ENCODE peak calls at places on chromosomes 13 and 19, in ten cellular contexts. H, G, C, E, S, F, N, A, R and V are unnamed samples.

GRCh38 chr19:51246153-51246552 is 4.7 kb upstream of the SIGLECL1 start:
- DNase-seq in A (no peak), S (peak), G (no peak), F (no peak), N (no peak), C (no peak), E (no peak), R (no peak), H (no peak), V (no peak)

GRCh38 chr13:105838231-105838630 is 697.2 kb downstream of the EFNB2 start:
- DNase-seq in S (no peak), A (no peak), F (no peak), R (no peak), N (no peak), C (no peak), E (no peak), G (no peak), H (no peak), V (no peak)

GRCh38 chr13:45996631-45997030 is 55.9 kb downstream of the ZC3H13 start:
- DNase-seq in A (no peak), R (no peak), C (no peak), F (no peak), E (no peak), G (no peak), S (no peak), N (no peak), H (no peak), V (no peak)

GRCh38 chr13:113879506-113880360 is 15.9 kb upstream of the GAS6 start:
- DNase-seq in S (no peak), N (no peak), A (no peak), F (no peak), G (no peak), H (no peak), R (no peak), C (no peak), E (no peak), V (no peak)

GRCh38 chr13:112726018-112726767 is 36.4 kb downstream of the ATP11A start:
- DNase-seq in N (no peak), F (no peak), R (no peak), S (no peak), A (no peak), G (no peak), E (no peak), H (no peak), C (no peak), V (no peak)

GRCh38 chr19:610801-611505 is 21.3 kb downstream of the HCN2 start:
- DNase-seq in C (no peak), G (peak), N (no peak), A (no peak), E (no peak), S (peak), R (peak), H (no peak), F (peak), V (no peak)

GRCh38 chr13:38783992-38784875 is 97.4 kb downstream of the FREM2 start:
- DNase-seq in H (no peak), E (no peak), S (no peak), R (no peak), N (no peak), A (no peak), G (no peak), F (peak), C (no peak), V (no peak)

GRCh38 chr13:56351041-56351440 is 789.7 kb upstream of the PRR20A start:
- DNase-seq in H (no peak), A (no peak), E (no peak), N (no peak), F (no peak), C (no peak), R (no peak), G (no peak), S (no peak), V (no peak)

GRCh38 chr19:5316138-5316537 is 24.5 kb downstream of the PTPRS start:
- DNase-seq in E (no peak), G (no peak), C (no peak), R (no peak), F (no peak), S (no peak), H (no peak), A (no peak), N (no peak), V (no peak)

GRCh38 chr13:108561152-108561551 is 68.3 kb upstream of the MYO16 start:
- DNase-seq in H (no peak), C (no peak), R (no peak), N (no peak), E (no peak), A (no peak), F (no peak), S (no peak), G (no peak), V (no peak)

GRCh38 chr13:105334211-105334610 is 1201.3 kb downstream of the EFNB2 start:
- DNase-seq in C (no peak), S (peak), R (no peak), E (no peak), H (no peak), A (no peak), N (no peak), G (no peak), F (no peak), V (no peak)

GRCh38 chr13:41622545-41623429 is 165.4 kb downstream of the RGCC start:
- DNase-seq in R (no peak), H (no peak), A (no peak), S (peak), G (no peak), E (no peak), C (no peak), F (no peak), N (no peak), V (no peak)

GRCh38 chr13:32911506-32911905 is 104.7 kb upstream of the KL start:
- DNase-seq in E (no peak), S (peak), A (no peak), H (no peak), N (no peak), F (no peak), G (no peak), R (no peak), C (no peak), V (no peak)

GRCh38 chr19:31120952-31121351 is 228.3 kb downstream of the TSHZ3 start:
- DNase-seq in C (no peak), S (no peak), F (no peak), R (no peak), G (no peak), A (no peak), E (no peak), H (no peak), N (no peak), V (no peak)

GRCh38 chr19:15869109-15869555 is 28.7 kb downstream of the CYP4F2 start:
- DNase-seq in S (peak), A (no peak), C (no peak), G (peak), E (peak), N (no peak), F (peak), H (peak), R (peak), V (peak)

GRCh38 chr13:48891586-48891985 is 84.1 kb upstream of the FNDC3A start:
- DNase-seq in F (no peak), H (no peak), C (no peak), E (no peak), N (no peak), S (peak), A (no peak), R (no peak), G (no peak), V (no peak)

GRCh38 chr19:17192751-17193150 is 22.4 kb upstream of the USE1 start:
- DNase-seq in S (no peak), F (no peak), E (no peak), R (no peak), C (no peak), A (no peak), H (no peak), G (no peak), N (no peak), V (no peak)

GRCh38 chr19:41860419-41861097 is 503 bp downstream of the RPS19 start:
- DNase-seq in H (no peak), S (peak), E (no peak), C (no peak), F (no peak), G (no peak), N (no peak), R (no peak), A (no peak), V (no peak)

GRCh38 chr19:39428309-39429112 is 7.2 kb downstream of the RPS16 start:
- DNase-seq in H (no peak), G (no peak), E (no peak), A (no peak), F (peak), S (peak), C (no peak), R (no peak), N (no peak), V (peak)

GRCh38 chr19:33132425-33132824 is 511 bp downstream of the WDR88 start:
- DNase-seq in S (no peak), G (no peak), F (no peak), E (no peak), H (no peak), R (no peak), N (no peak), A (no peak), C (no peak), V (no peak)

GRCh38 chr13:99380921-99381645 is 73.9 kb upstream of the GPR183 start:
- DNase-seq in G (no peak), R (peak), F (no peak), A (no peak), S (no peak), C (peak), H (no peak), N (no peak), E (peak), V (no peak)

GRCh38 chr19:49136771-49137171 is 17.4 kb downstream of the PPFIA3 start:
- DNase-seq in C (no peak), E (no peak), G (no peak), H (no peak), S (peak), F (no peak), R (no peak), N (no peak), A (no peak), V (no peak)

GRCh38 chr13:113929628-113930615 is 44.0 kb downstream of the C13orf46 start:
- DNase-seq in S (no peak), N (no peak), F (no peak), R (no peak), A (no peak), E (no peak), H (no peak), G (no peak), C (no peak), V (no peak)

GRCh38 chr13:28313579-28313978 is 175.2 kb downstream of the PAN3 start:
- DNase-seq in S (peak), A (no peak), F (no peak), H (no peak), R (no peak), C (no peak), N (no peak), E (no peak), G (no peak), V (no peak)